ENCODE peak calls at places on chromosomes 3 and 15, in ten cellular contexts. D is upper lobe of left lung, H is breast epithelium, Y is HCT116, I is suprapubic skin, E is stomach, X is SK-N-MC, P is GM12892, N is K562, F is HepG2. S is an unnamed sample.

GRCh38 chr15:63501256-63502089 is 2.9 kb upstream of the USP3 start:
- DNase-seq in D (peak), Y (no peak), H (peak), F (peak), N (no peak), I (peak), E (peak), X (no peak), P (no peak), S (no peak)

GRCh38 chr15:32849769-32850668 is 132.2 kb downstream of the GREM1 start:
- DNase-seq in X (no peak), D (no peak), P (no peak), N (no peak), E (no peak), F (no peak), I (no peak), H (no peak), Y (no peak), S (no peak)

GRCh38 chr3:44913868-44914468 is 39.6 kb downstream of the TGM4 start:
- DNase-seq in N (peak), D (no peak), H (no peak), E (peak), I (no peak), Y (peak), P (peak), F (peak), X (no peak), S (peak)

GRCh38 chr3:50573566-50574279 is 4.4 kb downstream of the HEMK1 start:
- DNase-seq in F (no peak), D (no peak), X (no peak), P (no peak), H (no peak), N (peak), E (no peak), Y (no peak), I (no peak), S (no peak)

GRCh38 chr3:120622870-120623718 is 27.0 kb downstream of the NDUFB4 start:
- DNase-seq in P (no peak), X (no peak), N (peak), Y (peak), E (no peak), I (no peak), D (no peak), F (peak), H (no peak), S (peak)

GRCh38 chr3:141379250-141379872 is 11.1 kb downstream of the ZBTB38 start:
- DNase-seq in X (no peak), P (no peak), D (no peak), E (no peak), H (no peak), I (no peak), N (no peak), Y (no peak), F (no peak), S (no peak)

GRCh38 chr15:20646529-20647142 is 105.0 kb upstream of the GOLGA6L6 start:
- DNase-seq in X (no peak), Y (no peak), N (peak), D (no peak), E (no peak), F (no peak), I (no peak), H (no peak), P (no peak), S (no peak)

GRCh38 chr3:37974121-37974927 is 16.3 kb upstream of the VILL start:
- DNase-seq in D (no peak), H (no peak), E (peak), P (peak), Y (peak), N (peak), F (peak), X (no peak), I (no peak), S (peak)

GRCh38 chr3:13867727-13868126 is 12.1 kb downstream of the WNT7A start:
- DNase-seq in N (no peak), I (no peak), F (no peak), D (no peak), P (no peak), Y (no peak), H (no peak), E (no peak), X (no peak), S (no peak)

GRCh38 chr3:174891524-174892203 is 32.5 kb downstream of the NAALADL2 start:
- DNase-seq in I (no peak), X (no peak), D (no peak), Y (no peak), N (no peak), F (no peak), P (no peak), H (no peak), E (no peak), S (no peak)

GRCh38 chr15:80694624-80695098 is 449 bp upstream of the ABHD17C start:
- DNase-seq in N (no peak), P (peak), Y (no peak), D (no peak), E (no peak), H (no peak), X (no peak), F (no peak), I (no peak), S (no peak)

GRCh38 chr15:64911317-64912186 is at the start of gene ANKDD1A:
- DNase-seq in N (peak), X (no peak), E (peak), I (peak), F (no peak), P (peak), H (peak), Y (peak), D (peak), S (no peak)

GRCh38 chr15:39889601-39890000 is 30.5 kb downstream of the GPR176 start:
- DNase-seq in P (no peak), N (no peak), F (no peak), H (no peak), Y (no peak), D (no peak), I (no peak), X (no peak), E (no peak), S (no peak)

GRCh38 chr15:59170295-59170881 is 36.3 kb upstream of the LDHAL6B start:
- DNase-seq in I (peak), Y (no peak), P (no peak), D (no peak), F (peak), H (peak), N (no peak), E (peak), X (peak), S (no peak)

DNA sequence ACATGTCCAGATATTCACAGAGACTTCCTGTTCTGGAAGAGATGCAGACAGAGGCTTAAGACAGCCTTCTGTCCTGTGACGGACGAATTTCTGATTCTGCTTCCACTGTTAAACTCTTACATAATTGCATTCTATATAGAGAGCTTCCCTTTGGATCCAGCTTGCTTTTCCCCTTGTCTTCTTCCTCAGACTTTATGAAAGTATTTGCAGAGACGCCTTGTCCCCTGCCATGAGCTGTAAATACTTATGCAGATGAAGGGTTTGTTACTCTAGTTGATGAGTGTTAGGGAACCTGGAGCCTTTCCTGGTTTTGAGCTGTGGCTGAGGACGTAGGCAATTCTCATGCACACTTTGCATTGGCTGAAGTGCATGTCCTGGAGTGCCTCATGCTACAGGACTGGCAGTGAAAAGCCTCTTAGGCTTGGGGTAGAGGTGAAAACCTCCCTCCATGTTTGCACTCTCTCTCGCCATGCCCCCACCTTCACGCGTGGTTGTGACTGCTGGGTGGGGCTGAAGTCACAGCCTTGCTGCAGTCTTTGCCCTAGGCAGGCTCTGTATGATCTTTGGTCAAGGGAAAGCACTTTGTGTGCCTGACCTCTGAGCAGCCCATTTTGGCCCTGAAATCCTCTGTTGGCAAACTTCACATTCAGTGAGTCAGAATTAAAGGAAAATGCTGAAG is 286.6 kb downstream of the PTPRG start:
- DNase-seq in F (peak), D (peak), N (no peak), Y (no peak), E (peak), I (no peak), X (no peak), H (no peak), P (no peak), S (no peak)
- TF ChIP-seq POLR2AphosphoS5 in F (no peak), D (peak), N (no peak), Y (no peak), E (no peak), I (no peak), X (no peak), H (peak), P (no peak), S (no peak)

GRCh38 chr3:48532974-48533337 is 23.6 kb downstream of the PFKFB4 start:
- DNase-seq in X (no peak), N (no peak), F (no peak), E (no peak), I (no peak), H (no peak), D (no peak), P (no peak), Y (no peak), S (no peak)

GRCh38 chr3:48532271-48532973 is 24.2 kb downstream of the PFKFB4 start:
- DNase-seq in P (no peak), X (no peak), Y (no peak), N (no peak), F (no peak), I (no peak), H (no peak), D (no peak), E (no peak), S (no peak)

GRCh38 chr3:48524970-48525369 is 21.0 kb upstream of the SHISA5 start:
- DNase-seq in E (no peak), N (no peak), I (no peak), Y (no peak), F (no peak), X (no peak), P (no peak), D (no peak), H (no peak), S (no peak)

GRCh38 chr3:48528043-48528442 is 24.1 kb upstream of the SHISA5 start:
- DNase-seq in H (no peak), N (no peak), P (no peak), X (no peak), Y (no peak), E (no peak), I (no peak), F (no peak), D (no peak), S (no peak)

DNA sequence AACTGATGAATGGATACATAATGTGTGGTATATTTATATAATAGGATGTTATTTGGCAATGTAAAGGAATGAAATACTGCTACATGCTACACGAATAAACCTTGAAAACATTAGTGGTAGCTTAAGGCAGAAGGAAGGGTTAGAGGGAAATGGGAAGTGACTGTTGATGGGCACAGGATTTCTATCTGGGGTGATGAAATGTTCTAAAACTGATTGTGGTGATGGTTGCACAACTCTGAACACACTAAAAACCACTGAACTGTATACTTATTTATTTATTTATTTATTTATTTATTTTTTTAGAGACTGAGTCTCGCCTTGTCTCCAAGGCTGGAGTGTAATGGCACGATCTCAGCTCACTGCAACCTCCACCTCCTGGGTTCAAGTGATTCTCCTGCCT is 24.8 kb upstream of the SHISA5 start:
- DNase-seq in N (no peak), E (no peak), I (no peak), Y (no peak), X (no peak), D (no peak), P (no peak), F (no peak), H (no peak), S (no peak)
- TF ChIP-seq POLR2AphosphoS5 in N (no peak), E (no peak), I (no peak), Y (no peak), X (no peak), D (no peak), P (no peak), F (peak), H (no peak), S (no peak)

GRCh38 chr3:36317915-36318314 is 62.4 kb upstream of the STAC start:
- DNase-seq in D (no peak), E (no peak), P (no peak), H (no peak), I (no peak), Y (no peak), F (no peak), N (no peak), X (no peak), S (no peak)

GRCh38 chr3:36319683-36320082 is 60.6 kb upstream of the STAC start:
- DNase-seq in Y (no peak), N (no peak), E (no peak), D (no peak), X (no peak), P (no peak), F (no peak), I (no peak), H (no peak), S (no peak)

DNA sequence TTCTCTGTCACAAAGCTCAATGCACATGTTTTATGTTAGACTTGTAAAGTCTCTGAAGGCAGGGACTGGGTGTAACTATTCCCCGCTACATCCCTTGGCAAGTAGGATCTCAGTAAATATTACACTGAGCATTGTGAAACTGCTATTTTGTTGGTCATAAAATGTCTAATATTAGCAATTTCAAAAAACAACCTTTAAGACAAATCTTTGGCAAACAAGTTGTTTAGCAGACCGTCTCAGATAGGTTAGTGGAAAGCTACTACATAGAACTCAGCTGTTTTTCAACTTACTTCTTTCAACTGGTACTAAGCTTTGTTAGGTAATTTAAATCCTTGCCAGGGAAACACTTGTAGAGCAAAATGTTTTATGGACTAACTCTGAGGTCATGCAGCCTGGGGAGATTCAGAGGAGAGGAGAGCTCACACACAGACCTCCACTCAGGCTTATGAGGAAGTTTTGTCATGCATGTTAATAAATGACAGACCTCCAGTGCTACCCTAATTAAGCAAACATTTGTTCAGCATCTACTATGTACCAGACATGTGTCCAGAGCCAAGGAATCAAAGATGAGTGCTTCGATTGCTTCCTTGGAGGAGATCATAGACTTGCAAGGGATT is 61.6 kb upstream of the STAC start:
- DNase-seq in I (no peak), P (no peak), Y (no peak), E (no peak), X (no peak), N (no peak), F (no peak), H (no peak), D (no peak), S (no peak)
- TF ChIP-seq POLR2AphosphoS5 in I (no peak), P (no peak), Y (no peak), E (no peak), X (no peak), N (no peak), F (no peak), H (no peak), D (no peak), S (no peak)

GRCh38 chr15:56471440-56472069 is 6.6 kb upstream of the MNS1 start:
- DNase-seq in H (no peak), X (no peak), P (no peak), E (no peak), D (no peak), Y (no peak), I (no peak), F (no peak), N (no peak), S (no peak)

GRCh38 chr15:56464893-56465520 is at the start of gene MNS1:
- DNase-seq in H (peak), F (peak), Y (peak), E (peak), D (peak), I (peak), N (peak), P (peak), X (no peak), S (peak)

GRCh38 chr15:56467626-56468025 is 2.7 kb upstream of the MNS1 start:
- DNase-seq in X (no peak), I (no peak), H (no peak), Y (no peak), P (no peak), E (no peak), F (no peak), D (no peak), N (no peak), S (no peak)

GRCh38 chr15:56469484-56469883 is 4.5 kb upstream of the MNS1 start:
- DNase-seq in P (no peak), E (no peak), D (no peak), H (no peak), Y (no peak), F (peak), I (no peak), N (no peak), X (no peak), S (no peak)

DNA sequence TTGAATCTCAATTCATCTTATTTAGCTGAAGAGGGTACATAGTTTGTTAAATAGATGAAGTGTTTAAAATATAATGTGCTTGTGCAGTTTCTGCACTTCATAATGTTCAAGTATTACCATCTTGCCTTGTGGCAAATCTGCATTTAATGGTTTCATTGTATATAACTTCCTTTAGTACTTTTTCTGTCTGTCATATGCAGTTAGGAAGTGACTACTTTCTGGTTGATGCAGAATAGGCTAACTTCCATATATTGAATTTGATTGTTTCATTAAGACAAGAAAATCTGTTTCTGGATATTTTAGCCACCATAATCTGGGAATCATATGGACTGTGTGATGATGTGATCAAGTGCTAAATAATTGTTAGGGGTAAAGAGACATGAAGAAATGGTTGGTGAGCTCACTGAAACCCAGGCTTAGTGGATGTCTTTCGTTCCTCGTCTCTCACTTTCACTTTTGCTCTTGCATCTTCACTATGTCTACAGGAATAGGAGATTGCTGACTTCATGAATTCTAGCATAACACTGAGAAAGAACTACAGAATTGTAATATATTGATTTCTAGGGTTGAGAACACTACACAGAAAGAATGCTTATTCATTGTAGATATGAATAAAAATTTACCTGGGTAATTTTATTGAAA is 3.5 kb upstream of the MNS1 start:
- DNase-seq in P (no peak), H (no peak), I (no peak), N (no peak), E (no peak), F (no peak), Y (no peak), D (no peak), X (no peak), S (no peak)
- TF ChIP-seq POLR2AphosphoS5 in P (no peak), H (no peak), I (no peak), N (no peak), E (no peak), F (no peak), Y (no peak), D (no peak), X (no peak), S (no peak)

DNA sequence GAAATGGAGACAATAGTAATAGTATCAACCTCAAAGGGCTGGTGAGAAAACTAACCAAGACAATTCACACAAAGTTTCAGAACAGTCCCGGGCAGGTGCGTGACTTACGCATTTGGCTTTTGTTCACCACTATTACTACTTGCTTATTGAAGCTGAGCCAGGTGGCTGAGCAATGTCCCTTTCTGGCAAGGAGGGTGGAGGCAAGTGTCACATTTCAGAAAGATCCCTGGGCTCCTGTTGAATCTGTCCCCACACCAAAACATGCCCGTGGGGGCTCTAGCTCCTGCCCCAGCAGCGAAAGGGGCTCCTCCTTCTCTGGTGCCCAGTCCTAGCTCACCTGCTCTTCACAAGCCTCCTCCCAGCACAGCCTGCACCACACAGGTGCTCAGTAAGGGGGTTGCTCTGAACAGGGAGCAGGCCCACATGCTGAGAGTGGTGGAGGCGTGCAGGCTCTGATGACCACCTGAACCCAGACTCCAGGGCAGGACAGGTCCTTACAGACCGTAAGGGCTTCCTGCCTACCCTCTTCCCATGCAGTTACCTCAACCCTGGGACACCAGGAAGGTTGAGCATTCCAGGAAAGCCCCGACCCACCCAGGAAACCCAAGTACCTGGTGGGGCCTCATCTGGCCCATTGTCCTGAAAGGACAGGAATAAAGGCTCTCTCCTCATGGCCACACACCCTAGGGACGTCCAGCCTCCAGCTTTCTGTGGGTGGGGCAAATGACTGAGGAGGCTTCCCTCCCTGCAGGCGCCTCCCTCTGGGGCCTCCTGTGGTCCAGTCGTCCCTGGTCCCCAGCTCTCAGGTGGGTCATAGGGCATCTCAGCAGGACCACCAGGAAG is 32.6 kb downstream of the SEMA7A start:
- DNase-seq in F (no peak), I (no peak), D (no peak), E (no peak), P (no peak), H (no peak), X (no peak), N (no peak), Y (no peak), S (no peak)
- TF ChIP-seq POLR2AphosphoS5 in F (no peak), I (no peak), D (no peak), E (no peak), P (peak), H (no peak), X (no peak), N (no peak), Y (no peak), S (no peak)

GRCh38 chr15:22978691-22979068 is 1.5 kb downstream of the CYFIP1 start:
- DNase-seq in P (no peak), D (no peak), Y (no peak), X (no peak), E (no peak), H (no peak), N (no peak), I (no peak), F (no peak), S (no peak)

GRCh38 chr15:22981336-22981840 is 1.2 kb upstream of the CYFIP1 start:
- DNase-seq in P (no peak), I (peak), E (no peak), F (no peak), X (no peak), D (peak), H (no peak), Y (no peak), N (no peak), S (no peak)

GRCh38 chr15:22979699-22980188 is 424 bp downstream of the CYFIP1 start:
- DNase-seq in E (no peak), N (no peak), I (no peak), F (no peak), X (no peak), Y (no peak), H (no peak), D (peak), P (peak), S (no peak)

GRCh38 chr15:22980189-22981136 is at the start of gene CYFIP1:
- DNase-seq in P (peak), N (peak), F (peak), E (peak), H (peak), X (no peak), Y (peak), D (peak), I (peak), S (no peak)

GRCh38 chr15:22979069-22979698 is 984 bp downstream of the CYFIP1 start:
- DNase-seq in P (peak), F (peak), H (no peak), Y (no peak), N (peak), I (peak), X (no peak), E (peak), D (peak), S (no peak)
- TF ChIP-seq POLR2AphosphoS5 in P (no peak), F (no peak), H (no peak), Y (no peak), N (no peak), I (no peak), X (no peak), E (no peak), D (no peak), S (no peak)

GRCh38 chr3:32249184-32249782 is 10.8 kb downstream of the CMTM8 start:
- DNase-seq in Y (peak), F (no peak), X (no peak), D (no peak), P (no peak), E (no peak), I (no peak), H (no peak), N (no peak), S (peak)
- TF ChIP-seq POLR2AphosphoS5 in Y (no peak), F (no peak), X (no peak), D (no peak), P (no peak), E (no peak), I (no peak), H (no peak), N (no peak), S (no peak)

S was measured in Panc1.